ENCODE peak calls at places on chromosomes 7 and 10, in eight cellular contexts. H, Y, R, O, P, I, F and L are unnamed samples.

GRCh38 chr7:101618207-101618839 is 10.8 kb downstream of the MYL10 start:
- DNase-seq in P (no peak), O (no peak), R (peak), Y (no peak), F (no peak), H (no peak), I (no peak), L (no peak)

GRCh38 chr7:104652434-104652833 is 324.0 kb downstream of the LHFPL3 start:
- DNase-seq in I (no peak), H (no peak), P (no peak), Y (no peak), O (no peak), F (no peak), R (no peak), L (no peak)

GRCh38 chr7:21526448-21526847 is 16.4 kb upstream of the DNAH11 start:
- DNase-seq in H (no peak), O (no peak), Y (no peak), P (no peak), F (no peak), I (no peak), R (no peak), L (no peak)

GRCh38 chr10:60353519-60354258 is 36.0 kb downstream of the ANK3 start:
- DNase-seq in I (no peak), P (peak), H (peak), Y (no peak), R (peak), O (no peak), F (peak), L (peak)

GRCh38 chr10:100506596-100507356 is 12.9 kb downstream of the SEC31B start:
- DNase-seq in P (no peak), R (peak), F (peak), O (no peak), Y (no peak), H (no peak), I (peak), L (peak)

GRCh38 chr10:48572414-48572813 is 32.5 kb downstream of the ARHGAP22 start:
- DNase-seq in O (no peak), R (peak), F (peak), P (no peak), Y (no peak), H (no peak), I (no peak), L (peak)

GRCh38 chr10:69348824-69349541 is 67.7 kb downstream of the TACR2 start:
- DNase-seq in O (no peak), I (peak), R (peak), H (no peak), F (peak), Y (peak), P (no peak), L (peak)

GRCh38 chr10:131487822-131488221 is 176.3 kb upstream of the TCERG1L start:
- DNase-seq in F (no peak), R (no peak), I (no peak), Y (no peak), O (no peak), P (no peak), H (no peak), L (no peak)

GRCh38 chr10:86188326-86188725 is 178.3 kb downstream of the GRID1 start:
- DNase-seq in F (no peak), I (no peak), P (no peak), R (no peak), Y (no peak), O (no peak), H (no peak), L (no peak)

GRCh38 chr10:130045091-130045652 is 65.5 kb downstream of the C10orf143 start:
- DNase-seq in O (no peak), F (no peak), R (no peak), P (no peak), I (peak), H (peak), Y (no peak), L (peak)

GRCh38 chr7:151223728-151224127 is 3.3 kb downstream of the ABCF2 start:
- DNase-seq in Y (no peak), F (no peak), O (no peak), I (peak), H (no peak), R (no peak), P (no peak), L (no peak)
- TF ChIP-seq CTCF in Y (no peak), F (no peak), O (no peak), I (peak), H (no peak), R (no peak), P (no peak), L (no peak)

GRCh38 chr7:33109758-33110238 is 594 bp upstream of the RP9 start:
- DNase-seq in Y (no peak), O (no peak), P (no peak), H (no peak), F (peak), I (peak), R (peak), L (peak)
- TF ChIP-seq CTCF in Y (no peak), O (no peak), P (no peak), H (no peak), F (no peak), I (no peak), R (peak), L (no peak)

GRCh38 chr10:14304029-14304428 is 26.7 kb downstream of the FRMD4A start:
- DNase-seq in H (no peak), P (no peak), F (no peak), I (no peak), Y (no peak), R (no peak), O (no peak), L (no peak)

GRCh38 chr10:14306201-14306600 is 24.5 kb downstream of the FRMD4A start:
- DNase-seq in R (no peak), P (no peak), O (no peak), F (no peak), Y (no peak), H (no peak), I (no peak), L (no peak)

GRCh38 chr10:14299516-14299915 is 31.2 kb downstream of the FRMD4A start:
- DNase-seq in R (no peak), I (no peak), Y (no peak), F (no peak), O (no peak), P (no peak), H (no peak), L (no peak)

GRCh38 chr10:14296081-14296709 is 34.5 kb downstream of the FRMD4A start:
- DNase-seq in P (no peak), Y (no peak), R (no peak), H (no peak), I (no peak), F (no peak), O (no peak), L (no peak)

DNA sequence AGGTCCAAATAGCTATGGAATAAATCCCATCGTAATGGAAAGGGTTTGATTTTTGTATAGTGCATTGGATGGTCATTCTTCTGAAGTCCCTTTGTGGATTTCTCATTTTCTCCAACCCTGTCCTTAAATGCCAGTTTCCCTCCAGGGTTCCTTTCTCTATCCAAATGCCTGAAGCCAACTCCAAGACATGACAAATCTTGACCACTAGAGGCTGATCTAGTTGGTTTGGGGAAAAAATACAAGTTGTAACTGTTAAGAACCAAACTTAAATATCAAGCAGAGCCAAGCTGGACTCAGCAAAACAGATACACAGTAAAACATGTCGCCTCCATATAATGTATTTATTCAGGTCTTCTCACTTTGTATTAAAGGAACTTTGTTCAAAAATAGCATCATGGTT is 28.7 kb downstream of the FRMD4A start:
- DNase-seq in F (peak), H (peak), I (peak), P (no peak), R (peak), Y (no peak), O (no peak), L (peak)
- TF ChIP-seq CTCF in F (peak), H (peak), I (peak), P (peak), R (peak), Y (peak), O (no peak), L (peak)

GRCh38 chr10:18687195-18687594 is 28.0 kb downstream of the ARL5B start:
- DNase-seq in I (no peak), O (no peak), P (no peak), Y (no peak), R (no peak), F (peak), H (no peak), L (no peak)

GRCh38 chr10:18687706-18688105 is 28.5 kb downstream of the ARL5B start:
- DNase-seq in P (no peak), F (no peak), O (no peak), H (no peak), I (no peak), Y (no peak), R (no peak), L (no peak)

GRCh38 chr10:18690541-18690940 is 31.3 kb downstream of the ARL5B start:
- DNase-seq in O (no peak), H (no peak), Y (no peak), I (no peak), F (no peak), R (no peak), P (no peak), L (no peak)

GRCh38 chr10:18685555-18685954 is 26.3 kb downstream of the ARL5B start:
- DNase-seq in F (no peak), O (no peak), I (no peak), Y (no peak), R (no peak), P (no peak), H (no peak), L (no peak)

GRCh38 chr10:18689498-18689897 is 30.3 kb downstream of the ARL5B start:
- DNase-seq in F (peak), P (no peak), O (no peak), R (peak), H (peak), Y (no peak), I (peak), L (peak)
- TF ChIP-seq CTCF in F (peak), P (no peak), O (peak), R (peak), H (peak), Y (peak), I (peak), L (peak)